ENCODE peak calls at places on chromosomes 13 and 19, in four cellular contexts. One of them, this sample, is unnamed. For H3K4me1, the result is how much of the 10 kb centered on the place peaks cover.

GRCh38 chr13:93776936-93777335 is 550.3 kb downstream of the GPC6 start:
- DNase-seq in astrocyte: peak
- DNase-seq in esophagus squamous epithelium: no peak
- DNase-seq in effector memory CD4-positive, alpha-beta T cell: no peak
- DNase-seq in this sample: no peak

GRCh38 chr19:43561144-43561970 is 14.0 kb downstream of the XRCC1 start:
- DNase-seq in esophagus squamous epithelium: no peak
- DNase-seq in astrocyte: no peak
- DNase-seq in effector memory CD4-positive, alpha-beta T cell: no peak
- DNase-seq in this sample: no peak

GRCh38 chr19:7857727-7858701 is 16.2 kb downstream of the PRR36 start:
- DNase-seq in esophagus squamous epithelium: no peak
- DNase-seq in astrocyte: no peak
- DNase-seq in effector memory CD4-positive, alpha-beta T cell: no peak
- DNase-seq in this sample: no peak

GRCh38 chr19:16737909-16738308 is 18.3 kb downstream of the NWD1 start:
- DNase-seq in effector memory CD4-positive, alpha-beta T cell: no peak
- DNase-seq in esophagus squamous epithelium: no peak
- DNase-seq in astrocyte: no peak
- DNase-seq in this sample: peak

GRCh38 chr13:19737844-19738557 is 44.7 kb downstream of the PSPC1 start:
- DNase-seq in effector memory CD4-positive, alpha-beta T cell: no peak
- DNase-seq in astrocyte: peak
- DNase-seq in esophagus squamous epithelium: no peak
- DNase-seq in this sample: no peak

GRCh38 chr19:20247016-20247683 is 80.1 kb downstream of the ZNF486 start:
- DNase-seq in esophagus squamous epithelium: no peak
- DNase-seq in effector memory CD4-positive, alpha-beta T cell: no peak
- DNase-seq in astrocyte: peak
- DNase-seq in this sample: peak

GRCh38 chr13:39461685-39462266 is 141.2 kb downstream of the LHFPL6 start:
- DNase-seq in effector memory CD4-positive, alpha-beta T cell: no peak
- DNase-seq in astrocyte: peak
- DNase-seq in esophagus squamous epithelium: no peak
- DNase-seq in this sample: no peak

GRCh38 chr19:16537111-16537510 is 5.1 kb downstream of the CHERP start:
- DNase-seq in effector memory CD4-positive, alpha-beta T cell: no peak
- DNase-seq in esophagus squamous epithelium: no peak
- DNase-seq in astrocyte: no peak
- DNase-seq in this sample: no peak

GRCh38 chr13:44934724-44935123 is 54.5 kb downstream of the NUFIP1 start:
- DNase-seq in astrocyte: peak
- DNase-seq in esophagus squamous epithelium: no peak
- DNase-seq in effector memory CD4-positive, alpha-beta T cell: no peak
- DNase-seq in this sample: no peak

GRCh38 chr19:55253264-55253663 is 5.6 kb downstream of the PPP6R1 start:
- DNase-seq in esophagus squamous epithelium: no peak
- DNase-seq in astrocyte: no peak
- DNase-seq in effector memory CD4-positive, alpha-beta T cell: no peak
- DNase-seq in this sample: no peak

GRCh38 chr13:68257111-68257842 is 1027.1 kb upstream of the PCDH9 start:
- DNase-seq in esophagus squamous epithelium: no peak
- DNase-seq in effector memory CD4-positive, alpha-beta T cell: no peak
- DNase-seq in astrocyte: no peak
- DNase-seq in this sample: no peak

GRCh38 chr13:34459856-34460255 is 482.2 kb upstream of the NBEA start:
- DNase-seq in effector memory CD4-positive, alpha-beta T cell: no peak
- DNase-seq in astrocyte: no peak
- DNase-seq in esophagus squamous epithelium: no peak
- DNase-seq in this sample: no peak

GRCh38 chr19:58334691-58335249 is 8.0 kb downstream of the ZSCAN22 start:
- DNase-seq in astrocyte: no peak
- DNase-seq in effector memory CD4-positive, alpha-beta T cell: no peak
- DNase-seq in esophagus squamous epithelium: no peak
- DNase-seq in this sample: no peak

GRCh38 chr19:58145849-58146248 is 4.7 kb downstream of the ZNF329 start:
- DNase-seq in esophagus squamous epithelium: no peak
- DNase-seq in effector memory CD4-positive, alpha-beta T cell: no peak
- DNase-seq in astrocyte: no peak
- DNase-seq in this sample: no peak

GRCh38 chr19:13260883-13261653 is 110.9 kb downstream of the IER2 start:
- DNase-seq in esophagus squamous epithelium: no peak
- DNase-seq in effector memory CD4-positive, alpha-beta T cell: no peak
- DNase-seq in astrocyte: peak
- DNase-seq in this sample: no peak

GRCh38 chr13:31797154-31797775 is 57.9 kb downstream of the RXFP2 start:
- DNase-seq in effector memory CD4-positive, alpha-beta T cell: no peak
- DNase-seq in astrocyte: peak
- DNase-seq in esophagus squamous epithelium: no peak
- DNase-seq in this sample: no peak

GRCh38 chr19:16594131-16594586 is 21.9 kb upstream of the SLC35E1 start:
- DNase-seq in esophagus squamous epithelium: no peak
- DNase-seq in effector memory CD4-positive, alpha-beta T cell: peak
- DNase-seq in astrocyte: no peak
- DNase-seq in this sample: no peak

GRCh38 chr19:939922-940321 is 14.1 kb downstream of the ARID3A start:
- DNase-seq in effector memory CD4-positive, alpha-beta T cell: no peak
- DNase-seq in esophagus squamous epithelium: no peak
- DNase-seq in astrocyte: no peak
- DNase-seq in this sample: no peak

GRCh38 chr13:33639640-33640080 is 178.3 kb upstream of the RFC3 start:
- DNase-seq in astrocyte: no peak
- DNase-seq in esophagus squamous epithelium: no peak
- DNase-seq in effector memory CD4-positive, alpha-beta T cell: no peak
- DNase-seq in this sample: no peak

GRCh38 chr19:47112664-47113445 is 721 bp downstream of the ZC3H4 start:
- DNase-seq in effector memory CD4-positive, alpha-beta T cell: peak
- DNase-seq in astrocyte: peak
- DNase-seq in esophagus squamous epithelium: peak
- DNase-seq in this sample: peak

GRCh38 chr19:47112166-47112663 is 1.4 kb downstream of the ZC3H4 start:
- DNase-seq in effector memory CD4-positive, alpha-beta T cell: peak
- DNase-seq in astrocyte: peak
- DNase-seq in esophagus squamous epithelium: peak
- DNase-seq in this sample: peak

GRCh38 chr19:47110521-47111080 is 3.0 kb downstream of the ZC3H4 start:
- DNase-seq in effector memory CD4-positive, alpha-beta T cell: peak
- DNase-seq in esophagus squamous epithelium: no peak
- DNase-seq in astrocyte: no peak
- DNase-seq in this sample: no peak

GRCh38 chr19:47111081-47111589 is 2.4 kb downstream of the ZC3H4 start:
- DNase-seq in astrocyte: no peak
- DNase-seq in effector memory CD4-positive, alpha-beta T cell: peak
- DNase-seq in esophagus squamous epithelium: no peak
- DNase-seq in this sample: no peak

GRCh38 chr19:47111682-47112165 is 1.9 kb downstream of the ZC3H4 start:
- DNase-seq in astrocyte: no peak
- DNase-seq in esophagus squamous epithelium: no peak
- DNase-seq in effector memory CD4-positive, alpha-beta T cell: no peak
- DNase-seq in this sample: no peak
- H3K4me1 ChIP-seq in astrocyte: under half
- H3K4me1 ChIP-seq in esophagus squamous epithelium: under half
- H3K4me1 ChIP-seq in effector memory CD4-positive, alpha-beta T cell: under half
- H3K4me1 ChIP-seq in this sample: under half

GRCh38 chr13:52161193-52161646 is 1.8 kb upstream of the NEK3 start:
- DNase-seq in effector memory CD4-positive, alpha-beta T cell: no peak
- DNase-seq in esophagus squamous epithelium: no peak
- DNase-seq in astrocyte: no peak
- DNase-seq in this sample: no peak
- H3K4me1 ChIP-seq in effector memory CD4-positive, alpha-beta T cell: under half
- H3K4me1 ChIP-seq in esophagus squamous epithelium: under half
- H3K4me1 ChIP-seq in astrocyte: under half
- H3K4me1 ChIP-seq in this sample: under half

DNA sequence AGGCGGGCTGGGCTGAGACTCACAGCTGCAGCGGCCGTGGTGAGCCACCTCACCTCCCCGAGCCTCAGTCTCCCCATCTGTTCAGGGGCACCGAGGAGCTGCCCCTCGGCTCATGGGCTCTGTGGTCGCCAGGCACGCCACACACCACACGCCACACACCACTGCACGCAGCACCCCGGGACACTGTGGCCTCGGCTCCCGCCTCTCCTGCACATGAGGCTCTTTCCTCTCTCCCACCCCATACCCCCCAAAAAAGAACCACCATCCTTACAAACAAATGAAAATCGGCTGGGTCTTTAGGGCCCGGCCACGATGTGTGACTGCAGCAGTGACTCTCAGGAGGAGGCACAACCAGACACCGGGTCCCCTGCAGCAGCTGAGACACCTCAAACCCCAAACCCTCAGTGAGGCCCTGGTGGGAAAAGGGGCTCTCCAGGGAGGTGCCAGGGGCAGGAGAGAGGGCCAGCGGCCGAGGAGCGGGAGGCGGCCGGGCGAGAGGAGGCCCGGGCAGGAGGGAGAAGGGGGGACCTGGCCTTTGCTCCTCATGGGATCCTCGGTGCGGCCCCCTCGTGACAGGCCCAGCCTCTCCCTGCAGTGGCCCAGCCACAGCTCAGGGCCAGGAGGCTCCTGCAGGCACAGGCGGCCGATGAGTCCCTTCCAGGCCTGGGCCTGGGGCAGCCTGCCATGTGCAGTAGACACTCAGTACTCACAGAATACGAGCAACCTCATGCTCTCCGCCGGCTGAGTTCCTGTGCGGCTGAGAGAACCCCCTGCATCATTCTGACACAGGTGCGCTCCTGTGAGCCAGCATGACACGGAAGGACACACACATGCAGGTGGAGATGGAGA is 66.3 kb downstream of the RASA3 start:
- DNase-seq in effector memory CD4-positive, alpha-beta T cell: no peak
- DNase-seq in esophagus squamous epithelium: no peak
- DNase-seq in astrocyte: no peak
- DNase-seq in this sample: no peak
- H3K4me1 ChIP-seq in effector memory CD4-positive, alpha-beta T cell: half or more
- H3K4me1 ChIP-seq in esophagus squamous epithelium: half or more
- H3K4me1 ChIP-seq in astrocyte: half or more
- H3K4me1 ChIP-seq in this sample: under half

DNA sequence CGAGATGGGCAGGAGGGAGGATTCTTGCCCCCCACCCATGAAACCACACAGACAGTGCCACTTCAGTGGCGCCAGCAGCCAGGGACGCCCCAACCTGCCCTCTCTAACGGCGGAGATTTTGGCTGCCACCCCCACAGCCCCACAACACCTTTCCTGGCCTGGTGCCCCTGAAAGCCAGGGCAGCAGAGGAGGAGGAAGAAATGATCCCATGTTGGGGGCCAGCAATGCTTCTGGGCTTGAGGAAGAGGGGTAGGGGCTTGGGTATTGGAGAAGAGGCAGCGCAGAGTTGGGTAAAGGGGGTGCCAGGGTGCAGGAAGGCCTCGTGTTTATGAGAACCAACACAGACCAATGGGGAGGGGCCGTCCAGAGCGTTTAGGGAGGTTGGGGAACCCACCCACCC is 1.7 kb downstream of the MLLT1 start:
- DNase-seq in effector memory CD4-positive, alpha-beta T cell: no peak
- DNase-seq in astrocyte: no peak
- DNase-seq in esophagus squamous epithelium: no peak
- DNase-seq in this sample: no peak
- H3K4me1 ChIP-seq in effector memory CD4-positive, alpha-beta T cell: under half
- H3K4me1 ChIP-seq in astrocyte: half or more
- H3K4me1 ChIP-seq in esophagus squamous epithelium: half or more
- H3K4me1 ChIP-seq in this sample: under half

DNA sequence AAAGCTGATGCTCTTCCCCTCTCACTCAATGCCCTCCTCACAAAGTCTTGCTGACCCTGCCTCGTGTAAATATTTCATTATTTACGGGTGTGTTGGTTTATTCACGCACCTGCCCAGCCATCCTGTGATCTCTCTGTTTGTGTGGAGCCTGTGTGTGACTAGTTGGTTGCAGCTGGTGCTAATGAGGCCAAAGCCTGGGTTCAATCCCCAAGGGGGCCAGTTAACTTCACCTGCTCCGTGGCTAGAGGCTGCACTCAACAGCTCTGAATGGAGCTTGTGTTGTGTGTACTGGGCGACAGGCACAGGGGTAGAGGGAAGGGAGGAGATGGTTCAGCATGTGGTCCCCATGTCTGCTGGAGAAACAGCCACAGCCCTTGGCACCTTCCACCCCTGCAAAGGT is 109.5 kb downstream of the DNAJC15 start:
- DNase-seq in effector memory CD4-positive, alpha-beta T cell: no peak
- DNase-seq in esophagus squamous epithelium: no peak
- DNase-seq in astrocyte: no peak
- DNase-seq in this sample: no peak
- H3K4me1 ChIP-seq in effector memory CD4-positive, alpha-beta T cell: under half
- H3K4me1 ChIP-seq in esophagus squamous epithelium: under half
- H3K4me1 ChIP-seq in astrocyte: under half
- H3K4me1 ChIP-seq in this sample: under half

DNA sequence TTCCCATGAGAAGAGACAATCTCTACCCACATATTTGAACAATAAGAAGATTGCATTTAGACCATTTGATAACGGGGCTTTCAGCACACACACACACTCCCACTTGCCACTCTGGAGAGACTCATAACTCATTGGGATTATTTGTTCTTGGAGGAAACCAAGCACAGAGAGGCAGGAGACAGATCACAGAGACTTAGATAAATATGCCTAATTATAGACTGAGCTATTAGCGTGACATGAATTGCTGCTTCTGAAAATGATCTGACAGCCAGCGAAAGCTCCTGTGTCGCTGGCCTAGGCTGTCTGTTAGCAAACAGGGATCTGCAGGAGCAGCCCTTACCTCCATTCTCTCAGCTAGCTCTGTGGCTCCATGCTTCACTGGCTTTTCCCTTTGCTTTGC is 111.4 kb downstream of the CCNA1 start:
- DNase-seq in esophagus squamous epithelium: no peak
- DNase-seq in effector memory CD4-positive, alpha-beta T cell: no peak
- DNase-seq in astrocyte: no peak
- DNase-seq in this sample: no peak
- H3K4me1 ChIP-seq in esophagus squamous epithelium: under half
- H3K4me1 ChIP-seq in effector memory CD4-positive, alpha-beta T cell: under half
- H3K4me1 ChIP-seq in astrocyte: under half
- H3K4me1 ChIP-seq in this sample: under half

GRCh38 chr19:38265213-38265861 is 964 bp downstream of the SPINT2 start:
- DNase-seq in esophagus squamous epithelium: no peak
- DNase-seq in astrocyte: no peak
- DNase-seq in effector memory CD4-positive, alpha-beta T cell: no peak
- DNase-seq in this sample: no peak
- H3K4me1 ChIP-seq in esophagus squamous epithelium: under half
- H3K4me1 ChIP-seq in astrocyte: under half
- H3K4me1 ChIP-seq in effector memory CD4-positive, alpha-beta T cell: under half
- H3K4me1 ChIP-seq in this sample: under half